ENCODE peak calls at places on chromosomes 5 and 9, in nine cellular contexts. A, U, I, S, J, Q, T, N and C are unnamed samples.

GRCh38 chr9:21996438-21996837 is 1.8 kb downstream of the CDKN2B-AS1 start:
- DNase-seq in N (no peak), I (no peak), T (no peak), A (no peak), Q (peak; percentile 75), J (no peak), U (no peak), S (peak; percentile 75), C (peak; percentile 10)

GRCh38 chr5:116507051-116507537 is 67.5 kb downstream of the SEMA6A start:
- DNase-seq in T (no peak), A (no peak), N (no peak), I (no peak), S (no peak), Q (no peak), J (no peak), U (no peak), C (no peak)

GRCh38 chr9:33852216-33852826 is 35.4 kb downstream of the UBE2R2 start:
- DNase-seq in A (peak; percentile 41), S (peak; percentile 54), T (peak; percentile 45), J (peak; percentile 21), U (no peak), N (peak; percentile 12), Q (peak; percentile 55), I (peak; percentile 42), C (no peak)

GRCh38 chr5:148733601-148734438 is 79.5 kb upstream of the HTR4 start:
- DNase-seq in S (peak; percentile 79), U (peak; percentile 58), T (peak; percentile 39), Q (peak; percentile 69), I (peak; percentile 77), A (peak; percentile 65), N (peak; percentile 52), J (peak; percentile 58), C (peak; percentile 2)

GRCh38 chr9:106883626-106884190 is 20.7 kb downstream of the ZNF462 start:
- DNase-seq in Q (no peak), J (no peak), I (peak; percentile 60), T (no peak), N (no peak), S (no peak), A (no peak), U (no peak), C (no peak)

GRCh38 chr9:90331826-90332575 is 310.6 kb downstream of the DIRAS2 start:
- DNase-seq in T (no peak), Q (no peak), N (no peak), J (no peak), A (no peak), I (peak; percentile 3), U (no peak), S (no peak), C (no peak)

GRCh38 chr5:178861627-178862026 is 1.9 kb downstream of the ZNF354B start:
- DNase-seq in T (no peak), Q (no peak), S (no peak), N (no peak), U (no peak), I (no peak), A (no peak), J (no peak), C (no peak)

GRCh38 chr9:31210982-31211570 is 1173.4 kb upstream of the ACO1 start:
- DNase-seq in J (peak; percentile 11), S (no peak), U (no peak), T (no peak), N (no peak), I (no peak), Q (no peak), A (no peak), C (no peak)

GRCh38 chr5:113447651-113448050 is 12.9 kb upstream of the TSSK1B start:
- DNase-seq in A (no peak), T (no peak), U (no peak), Q (no peak), S (peak; percentile 18), J (no peak), I (peak; percentile 19), N (no peak), C (no peak)

GRCh38 chr9:87650611-87651295 is 75.2 kb upstream of the CTSL start:
- DNase-seq in Q (no peak), S (no peak), U (no peak), J (no peak), T (no peak), A (no peak), I (no peak), N (no peak), C (no peak)

GRCh38 chr5:88145603-88146467 is 122.8 kb downstream of the TMEM161B start:
- DNase-seq in S (no peak), J (no peak), Q (no peak), I (no peak), U (no peak), N (no peak), A (no peak), T (no peak), C (no peak)

GRCh38 chr9:112037281-112038016 is 137.6 kb downstream of the SUSD1 start:
- DNase-seq in I (peak; percentile 89), T (peak; percentile 28), A (no peak), Q (no peak), N (peak; percentile 32), S (no peak), J (peak; percentile 56), U (peak; percentile 81), C (no peak)

GRCh38 chr9:91207481-91207888 is 154.2 kb downstream of the AUH start:
- DNase-seq in U (no peak), S (no peak), J (no peak), T (no peak), N (no peak), I (peak; percentile 22), Q (no peak), A (peak; percentile 72), C (no peak)

GRCh38 chr5:146630467-146630866 is 114.5 kb upstream of the GPR151 start:
- DNase-seq in I (no peak), U (no peak), Q (peak; percentile 19), T (no peak), J (no peak), N (no peak), A (no peak), S (no peak), C (peak; percentile 29)

GRCh38 chr5:96601200-96601599 is 61.0 kb upstream of the CAST start:
- DNase-seq in A (no peak), S (no peak), N (no peak), Q (no peak), U (no peak), J (no peak), I (no peak), T (no peak), C (no peak)

GRCh38 chr5:168472329-168472728 is 13.9 kb upstream of the RARS1 start:
- DNase-seq in Q (no peak), J (no peak), S (peak; percentile 13), I (peak; percentile 95), U (peak; percentile 71), T (no peak), A (peak; percentile 84), N (no peak), C (no peak)

GRCh38 chr9:122110100-122110833 is 17.2 kb upstream of the TTLL11 start:
- DNase-seq in N (no peak), J (no peak), S (no peak), Q (no peak), I (no peak), A (no peak), U (no peak), T (no peak), C (no peak)

GRCh38 chr5:101390317-101390908 is 487.3 kb upstream of the ST8SIA4 start:
- DNase-seq in A (peak; percentile 26), T (no peak), S (peak; percentile 80), I (no peak), N (no peak), U (peak; percentile 7), J (no peak), Q (peak; percentile 48), C (no peak)

GRCh38 chr5:141814064-141814982 is 63.9 kb downstream of the PCDH1 start:
- DNase-seq in N (no peak), A (peak; percentile 36), U (no peak), S (peak; percentile 12), Q (peak; percentile 26), T (no peak), J (peak; percentile 44), I (peak; percentile 44), C (no peak)

GRCh38 chr9:3948826-3949578 is 350.9 kb downstream of the GLIS3 start:
- DNase-seq in Q (no peak), N (no peak), A (no peak), I (peak; percentile 77), J (no peak), T (no peak), S (no peak), U (no peak), C (no peak)

GRCh38 chr9:19127881-19128719 is 808 bp upstream of the PLIN2 start:
- DNase-seq in S (no peak), Q (no peak), A (no peak), N (no peak), J (peak; percentile 4), U (no peak), T (no peak), I (peak; percentile 46), C (no peak)

GRCh38 chr5:72106922-72107873 is at the start of gene MAP1B:
- DNase-seq in T (no peak), A (peak; percentile 24), N (no peak), J (no peak), I (peak; percentile 81), S (no peak), U (no peak), Q (peak; percentile 79), C (peak; percentile 41)

GRCh38 chr5:59125961-59126360 is 543.1 kb downstream of the RAB3C start:
- DNase-seq in A (no peak), T (no peak), J (no peak), Q (no peak), U (no peak), I (peak; percentile 12), N (no peak), S (no peak), C (no peak)

GRCh38 chr5:151900876-151901275 is 23.8 kb downstream of the GLRA1 start:
- DNase-seq in I (peak; percentile 33), J (no peak), Q (no peak), U (no peak), S (no peak), A (no peak), T (no peak), N (no peak), C (no peak)

GRCh38 chr9:93520523-93520922 is 55.9 kb upstream of the PHF2 start:
- DNase-seq in I (no peak), S (peak; percentile 36), T (no peak), U (no peak), A (no peak), Q (no peak), J (no peak), N (no peak), C (no peak)

GRCh38 chr5:169875091-169875727 is 105.1 kb downstream of the INSYN2B start:
- DNase-seq in N (no peak), U (peak; percentile 44), T (no peak), J (no peak), A (no peak), Q (no peak), S (no peak), I (peak; percentile 4), C (no peak)

GRCh38 chr5:163938595-163938994 is 433.2 kb downstream of the MAT2B start:
- DNase-seq in I (peak; percentile 7), A (no peak), Q (no peak), N (no peak), U (no peak), S (no peak), T (no peak), J (no peak), C (no peak)

GRCh38 chr9:108473209-108474112 is 382.3 kb downstream of the ACTL7B start:
- DNase-seq in J (no peak), S (no peak), T (no peak), I (peak; percentile 80), N (no peak), Q (peak; percentile 41), A (peak; percentile 78), U (peak; percentile 76), C (no peak)

GRCh38 chr5:168364151-168364661 is 72.8 kb downstream of the WWC1 start:
- DNase-seq in S (no peak), I (peak; percentile 90), U (no peak), Q (no peak), J (no peak), T (no peak), A (peak; percentile 87), N (no peak), C (no peak)

GRCh38 chr9:137482094-137482781 is 23.1 kb upstream of the NSMF start:
- DNase-seq in N (no peak), T (no peak), U (peak; percentile 57), Q (peak; percentile 62), J (no peak), A (peak; percentile 89), I (peak; percentile 85), S (peak; percentile 40), C (no peak)

GRCh38 chr5:85549836-85550599 is 1067.7 kb upstream of the COX7C start:
- DNase-seq in U (no peak), T (no peak), I (no peak), N (no peak), S (no peak), A (no peak), J (no peak), Q (no peak), C (no peak)